ENCODE peak calls at places on chromosomes 5 and 9, in four cellular contexts. Q is heart left ventricle, K is lower lobe of right lung, J is psoas muscle. E is an unnamed sample. For H3K9me3, the result is how much of the 10 kb centered on the place peaks cover.

GRCh38 chr5:14229734-14230133 is 86.6 kb downstream of the TRIO start:
- DNase-seq in Q (no peak), K (no peak), J (no peak), E (no peak)

GRCh38 chr9:124834586-124834985 is 18.7 kb upstream of the WDR38 start:
- DNase-seq in Q (peak), K (no peak), J (no peak), E (no peak)

GRCh38 chr5:147750065-147750464 is 32.5 kb downstream of the JAKMIP2 start:
- DNase-seq in Q (no peak), K (no peak), J (no peak), E (no peak)

GRCh38 chr5:68114641-68115040 is 100.9 kb upstream of the PIK3R1 start:
- DNase-seq in Q (no peak), K (no peak), J (no peak), E (no peak)

GRCh38 chr5:92222449-92222848 is 839.3 kb upstream of the ARRDC3 start:
- DNase-seq in Q (no peak), K (no peak), J (no peak), E (no peak)

GRCh38 chr5:152532714-152533113 is 127.6 kb upstream of the NMUR2 start:
- DNase-seq in Q (no peak), K (no peak), J (no peak), E (no peak)

GRCh38 chr5:208449-209114 is 9.4 kb downstream of the CCDC127 start:
- DNase-seq in Q (no peak), K (no peak), J (no peak), E (no peak)

GRCh38 chr5:32283539-32284377 is 29.0 kb downstream of the MTMR12 start:
- DNase-seq in Q (no peak), K (no peak), J (no peak), E (no peak)

GRCh38 chr5:36694351-36694750 is 87.9 kb downstream of the SLC1A3 start:
- DNase-seq in Q (no peak), K (no peak), J (no peak), E (no peak)

GRCh38 chr5:141762316-141762715 is 80.3 kb upstream of the ARAP3 start:
- DNase-seq in Q (peak), K (no peak), J (no peak), E (no peak)

GRCh38 chr9:101409079-101409477 is 10.4 kb downstream of the ZNF189 start:
- DNase-seq in Q (no peak), K (no peak), J (no peak), E (no peak)
- H3K9me3 ChIP-seq in Q (half or more), K (half or more), J (half or more), E (under half)

DNA sequence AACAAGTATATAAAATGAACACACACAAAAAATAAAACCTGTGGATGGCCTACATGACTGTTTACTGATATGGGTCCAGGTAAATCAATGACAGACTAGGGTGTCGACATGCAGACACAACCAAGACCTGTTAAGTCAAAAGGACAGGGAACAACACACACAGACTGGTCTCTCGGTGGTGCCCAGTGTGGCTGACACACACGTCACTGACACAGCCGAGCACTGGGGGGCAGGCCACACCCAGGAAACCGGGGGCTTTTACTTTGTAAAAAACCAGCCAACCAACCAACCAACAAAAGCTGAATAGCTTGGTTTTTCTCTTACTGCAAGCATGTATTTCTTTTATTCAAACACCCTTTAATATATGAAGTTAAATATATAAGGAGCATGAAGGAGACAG is 5.0 kb downstream of the FAM163B start:
- DNase-seq in Q (no peak), K (peak), J (no peak), E (no peak)
- TF ChIP-seq CTCF in Q (no peak), K (no peak), J (no peak), E (no peak)

DNA sequence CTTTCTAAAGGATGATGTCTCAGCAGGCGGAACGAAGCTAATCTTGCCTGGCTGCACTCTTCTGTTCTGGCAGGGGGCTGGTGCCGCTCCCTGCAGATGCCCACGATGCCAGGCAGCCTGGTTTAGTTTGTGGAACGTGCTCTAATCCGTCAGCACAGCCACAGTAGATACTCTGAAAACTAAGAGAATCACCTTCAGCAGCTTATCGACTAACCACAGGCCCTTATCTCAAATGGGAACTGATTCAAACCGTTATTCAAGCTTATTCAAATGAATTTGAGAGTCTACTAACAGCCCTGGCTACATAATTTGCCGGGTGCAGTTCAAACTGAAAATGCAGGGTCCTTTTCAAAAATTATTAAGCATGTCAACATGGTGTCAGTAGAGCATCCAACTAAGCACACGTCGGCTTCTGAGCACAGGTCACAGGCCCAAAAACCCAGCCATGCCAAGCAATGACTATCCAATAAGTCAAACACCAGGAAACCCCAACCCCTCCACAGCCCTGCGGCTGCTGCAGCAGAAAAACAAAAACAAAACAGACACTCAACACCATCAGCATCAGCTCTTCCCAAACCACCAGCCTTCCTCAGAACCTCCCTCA is 246.7 kb upstream of the ANKRD55 start:
- DNase-seq in Q (no peak), K (no peak), J (no peak), E (no peak)
- H3K4me3 ChIP-seq in Q (peak), K (peak), J (peak), E (no peak)

GRCh38 chr9:135228345-135228982 is 141.0 kb downstream of the OLFM1 start:
- DNase-seq in Q (peak), K (peak), J (no peak), E (peak)

GRCh38 chr9:135230817-135231520 is 143.5 kb downstream of the OLFM1 start:
- DNase-seq in Q (peak), K (peak), J (peak), E (peak)

GRCh38 chr9:135228983-135229625 is 141.6 kb downstream of the OLFM1 start:
- DNase-seq in Q (peak), K (peak), J (peak), E (peak)

GRCh38 chr9:135229701-135230385 is 142.4 kb downstream of the OLFM1 start:
- DNase-seq in Q (peak), K (peak), J (peak), E (peak)

DNA sequence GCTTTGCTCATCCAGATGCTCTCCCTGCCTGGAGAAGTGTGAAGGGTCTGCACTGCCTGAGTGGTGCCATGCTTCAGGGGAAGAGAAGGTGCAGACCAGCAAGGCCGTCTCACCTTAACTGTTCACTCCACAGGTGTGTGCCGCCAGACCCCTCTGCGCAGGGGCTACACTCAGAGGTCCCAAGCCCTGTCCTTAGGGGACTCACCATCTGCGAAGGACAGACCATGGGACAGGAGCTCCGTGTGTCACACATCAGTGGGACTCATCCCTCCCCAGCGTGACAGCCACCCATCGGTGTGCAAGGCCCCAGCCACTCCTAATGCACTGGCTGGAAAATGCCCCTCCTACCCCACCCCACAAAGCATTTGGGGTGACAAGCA is 142.9 kb downstream of the OLFM1 start:
- DNase-seq in Q (peak), K (peak), J (peak), E (peak)
- H3K9me3 ChIP-seq in Q (under half), K (under half), J (under half), E (under half)

GRCh38 chr9:15622596-15622995 is 69.8 kb downstream of the CCDC171 start:
- DNase-seq in Q (no peak), K (no peak), J (no peak), E (no peak)
- TF ChIP-seq CTCF in Q (no peak), K (peak), J (no peak), E (no peak)

DNA sequence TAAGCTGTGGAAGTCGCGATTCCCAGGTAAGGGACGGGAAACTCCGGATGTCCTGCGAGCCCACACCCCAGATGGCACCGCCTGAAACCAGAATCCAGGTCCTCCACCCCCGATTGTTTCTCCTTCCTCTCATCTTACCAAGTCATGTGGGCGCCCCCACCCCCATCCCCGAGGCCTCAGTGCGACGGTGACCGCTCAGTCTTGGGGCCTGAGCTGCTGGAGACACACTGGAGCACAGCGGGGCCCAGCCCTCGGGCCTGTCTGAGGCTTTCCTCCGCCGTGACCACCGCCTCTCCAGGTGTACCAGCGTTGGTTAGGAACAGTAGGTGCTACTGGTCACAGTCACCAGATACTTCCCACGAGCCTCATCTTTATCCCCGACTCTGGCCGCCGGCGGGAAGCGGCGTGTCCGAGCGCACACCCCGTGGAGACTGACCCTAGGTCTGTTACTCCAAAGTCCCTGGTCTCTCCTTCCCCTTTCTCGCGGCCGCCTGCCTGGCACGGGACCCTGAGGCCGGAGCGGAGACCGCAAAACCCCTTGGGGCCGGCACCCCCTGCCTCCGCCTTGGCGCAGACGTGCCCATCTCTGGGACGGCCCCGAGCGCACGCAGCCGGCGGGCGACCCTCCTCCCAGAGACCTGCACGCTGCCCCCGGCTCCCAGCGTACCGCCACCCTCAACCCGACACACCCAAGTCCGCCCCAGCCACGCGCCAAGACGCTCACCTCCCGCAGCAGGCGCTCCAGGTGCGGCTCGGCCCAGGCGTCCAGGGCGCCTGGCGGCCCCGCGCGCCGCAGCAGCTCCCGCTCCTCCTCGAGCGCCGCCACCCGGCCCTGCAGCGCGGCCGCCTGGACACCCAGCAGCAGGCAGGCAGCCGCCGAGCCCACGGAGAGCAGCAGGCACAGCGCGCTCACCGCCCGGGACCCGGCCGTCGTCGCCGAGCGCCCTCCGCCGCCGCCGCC is 733 bp downstream of the COL23A1 start:
- DNase-seq in Q (no peak), K (no peak), J (no peak), E (no peak)
- H3K4me3 ChIP-seq in Q (peak), K (peak), J (peak), E (peak)

DNA sequence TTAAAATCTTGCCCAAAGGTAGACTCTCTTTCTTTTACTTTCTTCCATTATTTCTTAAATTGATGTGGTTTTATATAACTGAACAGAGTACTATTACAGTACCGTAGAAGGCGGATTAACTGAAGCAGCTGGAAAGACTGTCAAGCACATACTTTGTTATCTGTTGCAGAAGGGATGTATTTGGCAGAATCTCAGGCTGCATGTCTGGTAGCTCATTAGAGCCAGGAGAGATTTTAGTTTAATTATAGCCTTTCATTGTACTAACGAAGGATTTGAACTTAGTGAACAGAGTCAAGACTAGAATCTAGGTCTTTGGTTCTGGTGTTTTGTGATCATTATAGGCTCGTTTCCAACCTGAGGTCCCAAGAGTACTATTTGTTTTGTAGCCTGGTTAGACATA is 20.6 kb downstream of the ZNF354C start:
- DNase-seq in Q (no peak), K (no peak), J (no peak), E (no peak)
- H3K9me3 ChIP-seq in Q (half or more), K (half or more), J (half or more), E (under half)

DNA sequence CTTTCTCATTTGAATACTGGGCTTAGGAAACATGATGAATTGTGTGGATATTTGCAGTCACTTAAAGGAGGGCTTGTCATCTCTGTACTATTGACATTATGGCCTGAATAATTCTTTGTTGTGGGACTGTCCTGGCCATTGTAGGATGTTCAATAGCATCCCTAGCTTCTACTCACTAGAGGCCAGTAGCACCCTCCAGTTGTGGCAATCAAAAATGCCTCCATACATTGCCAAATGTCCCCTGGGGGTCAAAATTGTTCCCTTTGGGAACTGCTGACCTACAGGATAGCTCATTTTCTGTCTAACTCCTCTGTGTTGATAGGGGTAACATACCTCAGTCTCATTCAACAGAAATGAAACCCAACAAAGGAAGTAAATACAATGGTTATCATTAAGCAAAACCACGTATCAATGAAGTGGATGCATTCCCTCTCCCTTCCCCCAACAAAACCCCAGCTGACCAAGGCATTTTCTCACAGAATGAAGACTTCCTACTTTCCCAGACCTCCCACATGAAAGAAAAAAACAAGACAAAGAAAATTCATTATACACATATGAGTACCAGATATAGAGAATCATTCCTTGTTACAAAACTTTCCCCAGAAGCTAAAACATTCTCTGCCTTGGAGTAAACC is 18.1 kb downstream of the FYB1 start:
- DNase-seq in Q (no peak), K (no peak), J (no peak), E (no peak)
- TF ChIP-seq CTCF in Q (no peak), K (no peak), J (no peak), E (no peak)

GRCh38 chr9:131266301-131267229 is 9.7 kb downstream of the FAM78A start:
- DNase-seq in Q (peak), K (no peak), J (no peak), E (peak)
- H3K4me3 ChIP-seq in Q (no peak), K (no peak), J (no peak), E (no peak)

E was measured in right lobe of liver.